ENCODE peak calls at places on chromosomes 4 and X, in ten cellular contexts. Q is HT1080; N is progenitor cell of endocrine pancreas; R is midbrain; W is naive thymus-derived CD8-positive, alpha-beta T cell; Y is left ventricle myocardium inferior; D is HL-60; O is NCI-H345; P is C1 segment of cervical spinal cord; J is SJSA1. F is an unnamed sample.

GRCh38 chr4:110484767-110485166 is 8.8 kb downstream of the ENPEP start:
- DNase-seq in J (peak), R (no peak), P (no peak), N (no peak), D (peak), O (no peak), W (no peak), Y (no peak), Q (peak), F (no peak)

GRCh38 chr4:37946503-37947179 is 13.6 kb upstream of the PTTG2 start:
- DNase-seq in N (no peak), O (no peak), D (peak), R (no peak), Y (no peak), Q (no peak), P (peak), W (no peak), J (no peak), F (no peak)

GRCh38 chr4:10035130-10035529 is 13.8 kb upstream of the SLC2A9 start:
- DNase-seq in P (no peak), O (no peak), W (no peak), Q (no peak), Y (no peak), J (no peak), D (no peak), N (no peak), R (no peak), F (no peak)

GRCh38 chr4:42350611-42351182 is 46.6 kb upstream of the SHISA3 start:
- DNase-seq in D (no peak), Q (no peak), W (no peak), P (no peak), J (no peak), N (no peak), Y (no peak), R (no peak), O (no peak), F (no peak)

GRCh38 chr4:56786955-56787354 is 34.5 kb downstream of the SPINK2 start:
- DNase-seq in Y (peak), R (no peak), O (peak), N (no peak), D (no peak), W (no peak), P (no peak), J (no peak), Q (peak), F (peak)

GRCh38 chr4:100299019-100299418 is 108.8 kb upstream of the DDIT4L start:
- DNase-seq in D (no peak), R (no peak), Y (no peak), J (peak), Q (peak), N (no peak), P (no peak), W (no peak), O (no peak), F (no peak)

GRCh38 chr4:179671609-179672008 is 2229.4 kb upstream of the AGA start:
- DNase-seq in D (no peak), P (no peak), R (no peak), W (no peak), N (no peak), J (no peak), Q (no peak), Y (no peak), O (no peak), F (no peak)

GRCh38 chrX:72128881-72129280 is 2.8 kb downstream of the RTL5 start:
- DNase-seq in J (no peak), Y (no peak), P (no peak), O (peak), N (no peak), D (no peak), R (no peak), W (no peak), Q (no peak), F (peak)

GRCh38 chr4:26124753-26125236 is 196.0 kb upstream of the RBPJ start:
- DNase-seq in P (no peak), W (no peak), R (no peak), J (no peak), D (no peak), Q (peak), O (no peak), Y (no peak), N (no peak), F (no peak)

GRCh38 chr4:184647391-184648101 is 1.7 kb downstream of the CASP3 start:
- DNase-seq in O (no peak), Y (no peak), W (no peak), J (no peak), N (no peak), Q (peak), D (no peak), R (no peak), P (no peak), F (no peak)

GRCh38 chr4:7904108-7904516 is 35.5 kb downstream of the AFAP1 start:
- DNase-seq in N (no peak), W (no peak), Y (no peak), D (no peak), R (no peak), P (no peak), O (no peak), J (no peak), Q (peak), F (no peak)

GRCh38 chr4:66688674-66689073 is 856.6 kb downstream of the CENPC start:
- DNase-seq in Q (peak), D (no peak), O (peak), N (no peak), P (no peak), Y (no peak), W (no peak), R (peak), J (no peak), F (peak)

GRCh38 chrX:72694170-72694569 is 19.9 kb downstream of the PHKA1 start:
- DNase-seq in J (no peak), W (no peak), Y (no peak), O (no peak), N (no peak), D (no peak), Q (peak), P (no peak), R (no peak), F (no peak)

GRCh38 chr4:12379191-12379590 is 950.5 kb upstream of the HS3ST1 start:
- DNase-seq in P (no peak), W (no peak), O (no peak), N (no peak), J (no peak), Q (no peak), D (no peak), Y (no peak), R (no peak), F (no peak)

GRCh38 chrX:63350979-63351616 is at the start of gene SPIN4:
- DNase-seq in W (peak), N (peak), R (peak), O (peak), Y (peak), P (peak), Q (peak), J (peak), D (peak), F (peak)

GRCh38 chrX:15050395-15050794 is 177.2 kb downstream of the MOSPD2 start:
- DNase-seq in D (no peak), J (no peak), Q (no peak), R (no peak), O (no peak), W (no peak), P (no peak), Y (no peak), N (no peak), F (no peak)

GRCh38 chr4:25129926-25130325 is 30.3 kb downstream of the SEPSECS start:
- DNase-seq in N (no peak), Y (no peak), R (no peak), Q (no peak), P (no peak), J (no peak), O (no peak), D (no peak), W (no peak), F (no peak)

GRCh38 chr4:5711479-5712184 is 631 bp downstream of the EVC start:
- DNase-seq in Q (peak), Y (peak), R (no peak), J (peak), N (no peak), D (no peak), W (no peak), P (no peak), O (no peak), F (no peak)

GRCh38 chr4:55794053-55794452 is 25.5 kb upstream of the EXOC1L start:
- DNase-seq in O (no peak), D (no peak), R (no peak), J (no peak), Y (no peak), Q (no peak), W (no peak), N (no peak), P (no peak), F (no peak)

GRCh38 chrX:34658316-34658715 is 1.2 kb upstream of the TMEM47 start:
- DNase-seq in Y (no peak), Q (no peak), R (no peak), W (no peak), O (no peak), D (no peak), J (no peak), P (no peak), N (no peak), F (no peak)

GRCh38 chrX:150200820-150201287 is 162.3 kb upstream of the MAMLD1 start:
- DNase-seq in N (no peak), D (peak), Q (peak), Y (no peak), P (no peak), W (no peak), O (peak), J (peak), R (no peak), F (peak)

GRCh38 chrX:10199212-10199611 is 42.4 kb downstream of the CLCN4 start:
- DNase-seq in N (no peak), P (no peak), Y (peak), W (no peak), Q (no peak), D (peak), O (no peak), J (no peak), R (no peak), F (no peak)

GRCh38 chr4:2256781-2257191 is 5.1 kb downstream of the MXD4 start:
- DNase-seq in N (no peak), Y (peak), R (peak), J (peak), P (no peak), O (no peak), W (no peak), Q (no peak), D (no peak), F (no peak)

GRCh38 chrX:1465261-1466231 is 12.8 kb upstream of the ASMTL start:
- DNase-seq in D (no peak), P (no peak), J (peak), W (no peak), N (peak), Y (no peak), R (no peak), Q (no peak), O (no peak), F (no peak)

GRCh38 chrX:65689377-65689776 is 21.9 kb downstream of the MSN start:
- DNase-seq in N (no peak), Y (no peak), W (no peak), R (no peak), P (no peak), Q (no peak), O (no peak), J (no peak), D (no peak), F (no peak)

GRCh38 chr4:38872620-38873019 is 5.0 kb downstream of the FAM114A1 start:
- DNase-seq in O (peak), R (no peak), N (no peak), Y (no peak), D (no peak), J (peak), Q (no peak), W (no peak), P (no peak), F (no peak)

GRCh38 chrX:48599341-48599740 is 2.0 kb downstream of the WDR13 start:
- DNase-seq in J (no peak), R (no peak), N (no peak), D (no peak), P (no peak), Y (no peak), Q (no peak), W (no peak), O (no peak), F (no peak)